ENCODE peak calls at places on chromosome 16, in six cellular contexts. Q is brain microvascular endothelial cell, F is ovary, T is cardiac muscle cell, L is thoracic aorta, S is HL-60. V is an unnamed sample. For H3K27me3, the result is how much of the 10 kb centered on the place peaks cover.

GRCh38 chr16:79659352-79659751 is 58.8 kb upstream of the MAF start:
- DNase-seq in Q (no peak), F (no peak), T (no peak), L (no peak), S (no peak), V (no peak)

GRCh38 chr16:23836078-23836403 is 258 bp downstream of the PRKCB start:
- DNase-seq in Q (no peak), F (no peak), T (no peak), L (no peak), S (no peak), V (no peak)

GRCh38 chr16:75048051-75048450 is 49.2 kb downstream of the ZNRF1 start:
- DNase-seq in Q (no peak), F (no peak), T (no peak), L (no peak), S (no peak), V (no peak)

GRCh38 chr16:5374184-5374583 is 276.6 kb upstream of the EEF2KMT start:
- DNase-seq in Q (no peak), F (no peak), T (no peak), L (no peak), S (no peak), V (no peak)

GRCh38 chr16:58814348-58814801 is 80.3 kb upstream of the GOT2 start:
- DNase-seq in Q (peak), F (peak), T (peak), L (no peak), S (peak), V (peak)

GRCh38 chr16:4618645-4619418 is 4.1 kb upstream of the UBALD1 start:
- DNase-seq in Q (no peak), F (no peak), T (no peak), L (no peak), S (no peak), V (no peak)

GRCh38 chr16:68778551-68779231 is 41.6 kb downstream of the CDH1 start:
- DNase-seq in Q (no peak), F (no peak), T (peak), L (no peak), S (no peak), V (no peak)

GRCh38 chr16:30561212-30561816 is 3.1 kb upstream of the ZNF764 start:
- DNase-seq in Q (no peak), F (peak), T (no peak), L (no peak), S (no peak), V (no peak)

GRCh38 chr16:84648595-84649510 is 542 bp downstream of the KLHL36 start:
- DNase-seq in Q (no peak), F (peak), T (peak), L (no peak), S (peak), V (peak)

GRCh38 chr16:9138731-9139501 is 47.5 kb downstream of the HAPSTR1 start:
- DNase-seq in Q (peak), F (peak), T (peak), L (no peak), S (peak), V (peak)

GRCh38 chr16:81524382-81524781 is 79.8 kb downstream of the CMIP start:
- DNase-seq in Q (no peak), F (no peak), T (no peak), L (no peak), S (no peak), V (no peak)

GRCh38 chr16:61791465-61791864 is 244.8 kb downstream of the CDH8 start:
- DNase-seq in Q (peak), F (no peak), T (no peak), L (no peak), S (no peak), V (no peak)

GRCh38 chr16:23607740-23608139 is 11.6 kb upstream of the NDUFAB1 start:
- DNase-seq in Q (peak), F (no peak), T (no peak), L (no peak), S (no peak), V (no peak)

GRCh38 chr16:50722960-50723359 is 18.9 kb upstream of the CYLD start:
- DNase-seq in Q (no peak), F (no peak), T (no peak), L (no peak), S (no peak), V (no peak)

GRCh38 chr16:17194190-17194780 is 276.5 kb downstream of the XYLT1 start:
- DNase-seq in Q (no peak), F (peak), T (peak), L (no peak), S (peak), V (peak)

GRCh38 chr16:82761236-82761635 is 134.5 kb downstream of the CDH13 start:
- DNase-seq in Q (peak), F (peak), T (peak), L (peak), S (no peak), V (peak)

GRCh38 chr16:69620564-69620963 is 54.8 kb downstream of the NFAT5 start:
- DNase-seq in Q (no peak), F (no peak), T (no peak), L (no peak), S (no peak), V (no peak)

GRCh38 chr16:1335996-1336395 is 2.6 kb downstream of the BAIAP3 start:
- DNase-seq in Q (no peak), F (no peak), T (no peak), L (no peak), S (no peak), V (no peak)
- H3K27me3 ChIP-seq in Q (under half), F (under half), T (half or more), L (under half), S (half or more), V (half or more)

DNA sequence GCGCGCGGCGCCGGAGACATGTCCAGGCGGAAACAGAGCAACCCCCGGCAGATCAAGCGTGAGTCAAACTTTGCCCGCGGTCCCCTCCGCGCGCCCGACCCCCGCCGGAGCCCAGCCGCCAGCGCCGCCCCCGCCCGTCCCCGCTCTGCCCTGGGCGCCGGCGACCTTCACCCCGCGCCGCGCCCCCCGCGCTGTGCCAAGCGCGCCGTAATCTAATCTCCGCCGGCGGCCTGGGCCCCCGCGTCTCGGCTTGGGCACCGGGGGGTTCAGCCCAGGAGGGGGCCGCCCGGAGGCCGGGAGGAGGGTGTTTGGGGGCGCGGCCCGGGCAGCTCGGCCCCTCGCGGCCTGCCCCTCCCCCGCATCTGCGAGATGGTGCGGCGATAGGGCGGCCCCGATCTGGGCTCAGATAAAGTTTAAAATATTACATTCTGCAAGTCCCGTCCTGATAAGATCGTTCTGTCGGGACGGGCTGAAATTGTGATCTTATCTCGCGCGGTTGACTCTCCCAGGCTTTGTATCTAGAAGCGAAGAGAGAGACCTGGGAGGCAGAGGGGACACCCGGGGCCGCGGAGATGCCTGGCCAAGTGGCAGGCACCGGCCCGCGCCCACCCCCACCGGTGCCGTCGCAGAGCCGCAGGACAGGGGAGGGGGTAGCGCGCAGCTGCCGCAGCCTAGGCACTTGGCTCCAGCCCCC is 688 bp downstream of the ZFPM1 start:
- DNase-seq in Q (no peak), F (peak), T (peak), L (no peak), S (no peak), V (no peak)
- H3K27me3 ChIP-seq in Q (under half), F (under half), T (under half), L (under half), S (under half), V (under half)

DNA sequence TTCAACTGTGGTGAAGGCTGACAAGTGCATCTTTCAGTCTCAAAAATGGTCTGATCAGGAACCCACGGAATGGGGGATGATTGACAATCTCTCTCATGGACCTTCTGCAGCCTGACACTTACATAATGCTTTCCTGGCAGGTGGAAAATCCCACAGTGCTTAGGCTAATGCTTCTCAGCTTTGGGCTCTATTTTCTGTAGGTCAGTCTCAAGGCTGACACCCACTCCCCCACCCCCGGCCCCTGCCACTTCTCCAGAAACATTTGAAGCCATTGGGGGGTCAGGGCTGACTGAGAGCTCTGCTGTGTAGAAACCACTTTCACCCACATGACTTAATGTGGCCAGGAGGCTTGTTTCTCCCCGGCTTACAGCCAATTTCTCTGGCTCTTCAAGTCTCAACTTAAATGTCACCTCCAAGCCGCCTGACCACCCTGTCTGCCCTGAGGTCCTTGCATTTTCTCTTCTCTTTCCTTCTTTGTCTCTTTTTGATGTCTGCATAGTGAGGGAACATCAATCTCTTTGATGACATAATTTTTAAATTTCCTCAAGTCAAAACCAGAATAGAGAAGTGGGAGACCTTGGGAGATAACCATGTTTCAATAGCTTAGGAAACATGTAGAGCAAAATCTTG is 16.7 kb upstream of the IRF8 start:
- DNase-seq in Q (no peak), F (no peak), T (no peak), L (no peak), S (no peak), V (no peak)
- H3K27me3 ChIP-seq in Q (under half), F (under half), T (under half), L (under half), S (under half), V (under half)

DNA sequence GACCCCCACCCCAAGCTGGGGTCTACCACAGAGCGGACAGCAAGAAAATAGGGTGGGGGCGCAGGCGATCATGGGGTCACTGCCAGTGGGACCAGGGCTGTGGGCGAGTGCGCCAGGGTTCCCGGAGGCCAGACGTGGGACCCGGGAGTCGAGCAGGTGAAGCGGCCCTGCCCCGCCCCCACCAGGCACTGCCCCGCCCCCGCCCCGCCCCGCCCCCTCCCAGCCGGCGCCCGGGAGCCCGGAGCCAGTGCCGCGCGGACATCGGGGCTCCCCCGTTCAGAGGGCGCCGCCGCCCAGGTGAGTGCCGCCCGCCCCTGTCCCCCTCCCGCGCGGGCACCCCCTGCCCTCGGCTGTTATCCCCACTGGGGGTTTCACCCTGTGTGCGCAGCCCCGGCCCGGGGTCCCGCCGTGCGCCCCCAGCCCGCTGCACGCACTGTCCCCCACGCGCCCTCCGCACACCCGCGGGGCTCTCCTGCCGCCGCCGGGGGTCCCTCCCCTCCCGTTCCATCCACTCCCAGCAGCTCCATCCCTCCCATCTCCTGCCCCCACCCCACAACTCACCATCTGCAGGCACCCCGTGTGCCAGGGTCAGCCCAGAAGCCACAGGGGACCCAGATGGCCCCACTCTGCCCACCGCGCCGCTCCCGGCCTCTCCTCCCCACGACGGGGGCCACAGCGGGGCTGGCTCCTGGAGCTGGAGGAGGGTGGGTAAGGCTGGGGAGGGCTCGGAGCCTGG is at the start of gene SSTR5:
- DNase-seq in Q (no peak), F (no peak), T (no peak), L (no peak), S (no peak), V (no peak)
- H3K27me3 ChIP-seq in Q (half or more), F (under half), T (under half), L (under half), S (under half), V (half or more)

DNA sequence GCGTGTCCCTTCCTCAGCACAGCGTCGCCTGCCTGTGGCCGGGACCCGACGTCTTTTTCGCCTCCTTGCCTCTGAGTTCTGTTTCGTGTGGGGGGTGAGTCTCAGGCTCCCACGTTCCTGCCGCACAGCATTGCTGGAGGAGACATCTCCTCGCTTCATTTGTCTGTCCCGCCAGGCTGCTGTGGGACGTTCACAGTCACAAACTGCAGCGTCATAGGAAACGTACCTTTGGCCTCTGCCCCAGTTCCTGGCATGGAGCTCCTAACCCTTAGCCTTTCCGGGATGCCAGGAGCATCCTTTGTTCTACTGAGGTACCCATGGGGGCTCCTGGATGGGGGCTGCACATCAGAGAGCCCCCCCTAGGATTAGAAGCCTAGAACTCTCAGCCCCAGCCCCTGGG is 18.2 kb upstream of the CBFA2T3 start:
- DNase-seq in Q (no peak), F (no peak), T (no peak), L (no peak), S (no peak), V (no peak)
- H3K27me3 ChIP-seq in Q (under half), F (under half), T (under half), L (under half), S (under half), V (half or more)

DNA sequence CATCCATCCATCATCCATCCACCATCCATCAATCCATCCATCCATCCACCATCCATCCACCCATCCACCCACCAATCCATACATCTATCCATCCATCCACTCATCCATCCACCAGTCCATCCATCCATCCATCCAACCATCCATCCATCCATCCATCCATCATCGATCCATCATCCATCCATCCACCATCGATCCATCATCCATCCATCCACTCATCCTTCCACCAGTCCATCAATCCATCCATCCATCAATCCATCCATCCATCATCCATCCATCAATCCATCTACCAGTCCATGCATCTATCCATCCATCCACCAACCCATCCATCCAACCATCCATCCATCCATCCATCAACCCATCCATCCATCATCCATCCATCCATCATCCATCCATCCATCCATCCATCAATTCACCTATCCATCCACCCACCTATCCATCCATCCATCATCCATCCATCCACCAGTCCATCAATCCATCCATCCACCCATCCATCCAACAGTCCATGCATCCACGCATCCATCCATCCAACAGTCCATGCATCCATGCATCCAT is 39.3 kb upstream of the SSTR5 start:
- DNase-seq in Q (no peak), F (no peak), T (no peak), L (no peak), S (no peak), V (no peak)
- H3K27me3 ChIP-seq in Q (under half), F (under half), T (under half), L (under half), S (under half), V (half or more)

GRCh38 chr16:65833171-65833871 is 533.2 kb upstream of the CDH5 start:
- DNase-seq in Q (peak), F (no peak), T (no peak), L (no peak), S (no peak), V (no peak)

GRCh38 chr16:65834680-65835079 is 531.8 kb upstream of the CDH5 start:
- DNase-seq in Q (no peak), F (no peak), T (no peak), L (no peak), S (no peak), V (no peak)

GRCh38 chr16:65838001-65838400 is 528.5 kb upstream of the CDH5 start:
- DNase-seq in Q (no peak), F (no peak), T (no peak), L (no peak), S (no peak), V (no peak)

GRCh38 chr16:65842067-65842466 is 524.4 kb upstream of the CDH5 start:
- DNase-seq in Q (no peak), F (no peak), T (no peak), L (no peak), S (no peak), V (no peak)

DNA sequence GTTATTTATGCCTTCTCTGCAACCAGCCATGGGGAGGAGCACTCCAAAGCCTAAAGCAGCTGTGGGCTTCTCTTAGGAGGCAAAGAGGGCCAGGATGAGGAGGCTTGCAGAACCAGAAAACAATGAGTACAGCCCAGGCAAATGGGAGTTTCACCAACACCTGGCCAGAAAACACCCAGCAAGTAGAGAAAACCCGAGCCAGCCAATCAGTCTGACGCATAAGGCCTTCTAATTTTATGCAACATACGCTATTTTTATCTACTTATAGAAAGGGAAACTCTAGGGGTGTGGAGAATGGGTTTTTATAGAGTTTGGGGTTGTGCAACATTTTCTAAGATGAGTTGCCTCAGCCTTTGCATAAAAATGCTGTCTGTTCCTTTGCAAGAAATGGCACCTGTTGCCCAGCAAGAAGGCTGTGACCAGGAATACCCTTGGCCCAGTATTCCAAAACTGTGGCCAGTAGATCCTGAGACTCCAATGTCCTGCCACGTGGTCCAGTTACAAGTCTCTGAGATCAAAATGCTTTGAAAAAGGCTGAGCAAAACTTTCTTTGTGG is 529.0 kb upstream of the CDH5 start:
- DNase-seq in Q (no peak), F (no peak), T (no peak), L (no peak), S (no peak), V (no peak)
- H3K27me3 ChIP-seq in Q (under half), F (under half), T (under half), L (under half), S (under half), V (under half)

DNA sequence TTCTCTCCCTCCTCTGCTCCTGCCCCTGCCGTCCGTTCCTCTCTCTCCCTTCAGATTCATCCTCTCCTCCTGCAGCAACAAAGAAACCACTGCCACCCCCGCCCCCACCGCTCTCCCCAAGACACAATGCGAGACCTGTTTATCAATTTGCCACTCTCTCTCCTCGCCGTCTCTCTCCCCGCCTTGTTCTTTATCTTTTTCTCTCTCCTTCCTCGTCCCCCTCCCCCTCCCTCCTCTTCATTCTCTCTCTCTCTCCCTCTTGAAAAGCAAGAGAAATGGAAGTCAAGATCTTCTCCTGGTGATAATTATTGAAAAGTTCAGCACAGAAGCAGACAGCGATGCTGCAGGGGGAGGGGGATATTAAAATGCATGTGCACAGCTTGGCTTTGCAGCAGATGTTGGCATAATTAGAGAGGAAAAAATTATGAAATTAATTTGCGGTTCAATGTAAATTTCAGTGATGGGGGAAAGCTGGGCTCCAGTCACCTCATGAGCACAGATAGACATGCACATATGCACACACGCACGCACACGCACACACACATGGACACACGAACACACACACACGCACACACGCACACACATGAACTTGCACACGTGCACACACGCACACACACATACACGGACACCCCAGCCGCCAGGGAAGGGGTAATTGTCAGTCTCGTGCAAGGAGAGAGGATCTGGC is 58.1 kb upstream of the CBFA2T3 start:
- DNase-seq in Q (no peak), F (no peak), T (no peak), L (no peak), S (no peak), V (no peak)
- H3K27me3 ChIP-seq in Q (under half), F (under half), T (under half), L (under half), S (under half), V (half or more)

GRCh38 chr16:55628306-55628968 is 27.4 kb upstream of the SLC6A2 start:
- DNase-seq in Q (no peak), F (no peak), T (no peak), L (no peak), S (no peak), V (no peak)
- H3K27me3 ChIP-seq in Q (under half), F (under half), T (under half), L (under half), S (under half), V (under half)